ENCODE peak calls at places on chromosomes 2 and 18, in six cellular contexts. E, T, F, Z, N and U are unnamed samples.

GRCh38 chr18:57776767-57777166 is 26.3 kb downstream of the ATP8B1 start:
- DNase-seq in E (no peak), Z (no peak), N (no peak), T (no peak), F (no peak), U (no peak)

GRCh38 chr2:18125279-18125678 is 246.8 kb downstream of the KCNS3 start:
- DNase-seq in Z (no peak), T (no peak), E (no peak), F (no peak), N (no peak), U (no peak)

GRCh38 chr2:120613742-120614481 is 121.8 kb upstream of the GLI2 start:
- DNase-seq in Z (peak; percentile 15), N (peak; percentile 83), F (no peak), T (no peak), E (no peak), U (no peak)

GRCh38 chr2:25301453-25302352 is 40.0 kb downstream of the DNMT3A start:
- DNase-seq in T (no peak), F (peak; percentile 86), E (no peak), N (peak; percentile 55), Z (no peak), U (no peak)

GRCh38 chr2:236875906-236876505 is 209.7 kb upstream of the COPS8 start:
- DNase-seq in E (no peak), N (no peak), T (peak; percentile 50), F (peak; percentile 79), Z (no peak), U (no peak)

GRCh38 chr18:5058768-5059539 is 138.1 kb downstream of the AKAIN1 start:
- DNase-seq in T (no peak), F (no peak), E (no peak), Z (no peak), N (no peak), U (no peak)

GRCh38 chr2:42293019-42293418 is 68.0 kb downstream of the COX7A2L start:
- DNase-seq in T (no peak), E (no peak), Z (no peak), N (no peak), F (no peak), U (no peak)

GRCh38 chr18:59344990-59345389 is 14.1 kb downstream of the LMAN1 start:
- DNase-seq in T (no peak), N (no peak), E (no peak), Z (no peak), F (no peak), U (no peak)

GRCh38 chr2:98822301-98823164 is 91.6 kb upstream of the MGAT4A start:
- DNase-seq in T (peak; percentile 53), N (no peak), Z (no peak), F (no peak), E (peak; percentile 84), U (no peak)

GRCh38 chr2:202149155-202149762 is 76.2 kb downstream of the KIAA2012 start:
- DNase-seq in Z (peak; percentile 50), E (no peak), N (no peak), F (no peak), T (peak; percentile 42), U (no peak)

GRCh38 chr2:238279324-238279682 is 9.1 kb downstream of the PER2 start:
- DNase-seq in F (no peak), T (no peak), E (peak; percentile 38), N (no peak), Z (no peak), U (no peak)

GRCh38 chr2:214233164-214233563 is 177.7 kb upstream of the VWC2L start:
- DNase-seq in Z (no peak), N (no peak), E (no peak), T (no peak), F (no peak), U (no peak)

GRCh38 chr2:189424956-189425355 is 16.3 kb upstream of the WDR75 start:
- DNase-seq in T (no peak), N (no peak), F (no peak), E (no peak), Z (no peak), U (no peak)

GRCh38 chr18:76970749-76971148 is 148.4 kb downstream of the ZNF236 start:
- DNase-seq in F (no peak), E (no peak), T (no peak), Z (no peak), N (no peak), U (no peak)

GRCh38 chr2:66651295-66651694 is 216.4 kb downstream of the MEIS1 start:
- DNase-seq in E (no peak), T (no peak), N (no peak), Z (no peak), F (no peak), U (no peak)

GRCh38 chr2:216695401-216695821 is at the start of gene IGFBP5:
- DNase-seq in T (peak; percentile 89), Z (peak; percentile 65), F (peak; percentile 81), E (no peak), N (peak; percentile 67), U (no peak)

GRCh38 chr2:130744287-130745117 is 10.8 kb upstream of the AMER3 start:
- DNase-seq in N (no peak), T (no peak), E (no peak), F (no peak), Z (no peak), U (no peak)

GRCh38 chr2:10022886-10023662 is 20.3 kb upstream of the KLF11 start:
- DNase-seq in N (no peak), Z (no peak), F (no peak), T (no peak), E (no peak), U (no peak)

GRCh38 chr2:236319036-236319435 is 54.8 kb upstream of the ASB18 start:
- DNase-seq in F (no peak), Z (no peak), T (no peak), N (no peak), E (no peak), U (no peak)

GRCh38 chr2:172864182-172864581 is 128.5 kb downstream of the RAPGEF4 start:
- DNase-seq in E (peak; percentile 35), T (peak; percentile 62), Z (no peak), F (peak; percentile 72), N (no peak), U (no peak)

GRCh38 chr2:70471129-70471528 is 82.5 kb downstream of the TGFA start:
- DNase-seq in N (no peak), Z (no peak), F (peak; percentile 16), T (no peak), E (no peak), U (no peak)

GRCh38 chr2:169073972-169074751 is 4.8 kb downstream of the DHRS9 start:
- DNase-seq in F (peak; percentile 65), Z (no peak), E (no peak), N (no peak), T (no peak), U (no peak)

GRCh38 chr2:207887570-207887969 is 117.9 kb upstream of the FZD5 start:
- DNase-seq in T (no peak), Z (no peak), F (no peak), N (no peak), E (no peak), U (no peak)

GRCh38 chr2:166224197-166224596 is 96.4 kb upstream of the SCN1A start:
- DNase-seq in F (no peak), Z (no peak), T (no peak), E (no peak), N (no peak), U (no peak)

GRCh38 chr2:208134928-208135586 is 5.4 kb upstream of the CRYGC start:
- DNase-seq in E (no peak), N (no peak), F (peak; percentile 53), T (no peak), Z (no peak), U (no peak)

GRCh38 chr2:73176881-73177644 is 25.3 kb upstream of the NOTO start:
- DNase-seq in Z (peak; percentile 88), T (peak; percentile 93), F (peak; percentile 85), N (peak; percentile 36), E (peak; percentile 94), U (peak; percentile 93)

GRCh38 chr2:79770926-79771325 is 258.1 kb downstream of the CTNNA2 start:
- DNase-seq in E (no peak), T (no peak), N (no peak), F (no peak), Z (no peak), U (no peak)

GRCh38 chr2:50529600-50530218 is 502.2 kb downstream of the NRXN1 start:
- DNase-seq in E (no peak), Z (no peak), T (no peak), F (peak; percentile 70), N (peak; percentile 12), U (no peak)

GRCh38 chr2:120439637-120440384 is 93.9 kb downstream of the INHBB start:
- DNase-seq in T (no peak), Z (no peak), F (no peak), N (no peak), E (peak; percentile 16), U (no peak)

GRCh38 chr2:42881732-42882131 is 89.3 kb upstream of the HAAO start:
- DNase-seq in Z (no peak), F (peak; percentile 79), T (no peak), N (no peak), E (no peak), U (no peak)

GRCh38 chr2:241965931-241966412 is 96.4 kb downstream of the RTP5 start:
- DNase-seq in Z (peak; percentile 24), F (peak; percentile 62), N (peak; percentile 75), T (no peak), E (no peak), U (no peak)

GRCh38 chr2:66772618-66773017 is 337.7 kb downstream of the MEIS1 start:
- DNase-seq in Z (no peak), T (no peak), N (no peak), F (no peak), E (no peak), U (no peak)

GRCh38 chr2:115165529-115166109 is 723.2 kb downstream of the DPP10 start:
- DNase-seq in F (peak; percentile 55), N (no peak), T (no peak), E (no peak), Z (no peak), U (no peak)
- TF ChIP-seq CTCF in F (peak; percentile 73), N (peak; percentile 45), T (no peak), E (peak; percentile 11), Z (peak; percentile 55), U (peak; percentile 64)

GRCh38 chr2:227724394-227725039 is at the start of gene SCYGR6:
- DNase-seq in E (no peak), F (no peak), T (no peak), N (no peak), Z (no peak), U (no peak)

DNA sequence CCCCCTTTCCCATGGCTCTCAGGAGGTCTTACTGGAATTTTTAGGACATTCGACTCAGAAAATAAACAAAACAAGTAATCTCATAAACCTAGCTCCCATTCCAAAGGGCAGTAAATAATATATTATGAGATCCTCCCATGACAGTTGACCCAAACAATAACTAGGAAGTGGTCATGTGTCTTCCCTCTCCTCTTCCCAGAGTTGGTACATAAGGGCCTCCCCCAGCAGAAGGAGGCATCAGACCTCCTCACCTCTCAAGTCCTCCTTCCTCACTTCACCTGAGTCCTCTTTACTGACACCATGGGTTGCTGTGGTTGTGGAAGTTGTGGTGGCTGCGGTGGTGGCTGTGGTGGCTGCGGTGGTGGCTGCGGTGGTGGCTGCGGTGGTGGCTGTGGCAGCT is at the start of gene SCYGR7:
- DNase-seq in T (no peak), Z (no peak), E (no peak), F (no peak), N (no peak), U (no peak)
- TF ChIP-seq CTCF in T (no peak), Z (no peak), E (no peak), F (no peak), N (no peak), U (no peak)

GRCh38 chr2:78397198-78397597 is 628.3 kb upstream of the REG3G start:
- DNase-seq in N (no peak), E (no peak), Z (no peak), T (no peak), F (no peak), U (no peak)
- TF ChIP-seq CTCF in N (no peak), E (no peak), Z (no peak), T (no peak), F (no peak), U (no peak)

GRCh38 chr2:160292225-160292624 is 92.2 kb upstream of the ITGB6 start:
- DNase-seq in Z (no peak), F (peak; percentile 26), N (no peak), T (no peak), E (no peak), U (no peak)
- TF ChIP-seq CTCF in Z (no peak), F (peak; percentile 44), N (no peak), T (no peak), E (no peak), U (peak; percentile 20)